ENCODE peak calls at places on chromosomes 1 and 21, in ten cellular contexts. Z is breast epithelium, W is GM12878, K is sigmoid colon, T is HCT116, F is vagina, G is suprapubic skin, Y is K562, Q is stomach, D is prostate gland. A is an unnamed sample.

GRCh38 chr1:224438989-224439388 is 4.4 kb upstream of the WDR26 start:
- DNase-seq in Z (no peak), W (no peak), K (no peak), T (no peak), F (no peak), G (no peak), Y (no peak), Q (no peak), D (no peak), A (no peak)

GRCh38 chr21:41956926-41957729 is 3.3 kb upstream of the C2CD2 start:
- DNase-seq in Z (no peak), W (no peak), K (peak), T (no peak), F (no peak), G (peak), Y (peak), Q (no peak), D (no peak), A (no peak)

GRCh38 chr21:45265721-45266517 is 21.8 kb downstream of the POFUT2 start:
- DNase-seq in Z (peak), W (no peak), K (peak), T (no peak), F (no peak), G (peak), Y (no peak), Q (peak), D (no peak), A (no peak)

GRCh38 chr1:912740-913301 is 10.9 kb upstream of the SAMD11 start:
- DNase-seq in Z (no peak), W (no peak), K (no peak), T (no peak), F (no peak), G (no peak), Y (no peak), Q (no peak), D (no peak), A (peak)

GRCh38 chr1:114002492-114003290 is 23.4 kb downstream of the OLFML3 start:
- DNase-seq in Z (no peak), W (no peak), K (no peak), T (no peak), F (no peak), G (no peak), Y (no peak), Q (no peak), D (no peak), A (no peak)

GRCh38 chr1:161019767-161020572 is 982 bp downstream of the F11R start:
- DNase-seq in Z (no peak), W (no peak), K (no peak), T (no peak), F (no peak), G (no peak), Y (no peak), Q (no peak), D (peak), A (no peak)

GRCh38 chr1:6210606-6211355 is 4.9 kb downstream of the RNF207 start:
- DNase-seq in Z (no peak), W (no peak), K (no peak), T (no peak), F (no peak), G (no peak), Y (no peak), Q (no peak), D (no peak), A (no peak)

GRCh38 chr1:221801773-221802516 is 60.1 kb upstream of the DUSP10 start:
- DNase-seq in Z (no peak), W (no peak), K (no peak), T (no peak), F (no peak), G (no peak), Y (no peak), Q (no peak), D (no peak), A (no peak)

GRCh38 chr1:2073382-2074230 is 23.4 kb downstream of the PRKCZ start:
- DNase-seq in Z (no peak), W (no peak), K (no peak), T (no peak), F (no peak), G (no peak), Y (peak), Q (no peak), D (no peak), A (no peak)

GRCh38 chr1:41492341-41492848 is 7.9 kb upstream of the EDN2 start:
- DNase-seq in Z (no peak), W (no peak), K (no peak), T (no peak), F (no peak), G (no peak), Y (peak), Q (no peak), D (no peak), A (peak)

GRCh38 chr1:62841587-62842169 is 57.7 kb downstream of the ATG4C start:
- DNase-seq in Z (no peak), W (peak), K (no peak), T (peak), F (no peak), G (no peak), Y (peak), Q (no peak), D (peak), A (no peak)

GRCh38 chr1:8663915-8664331 is 153.5 kb downstream of the RERE start:
- DNase-seq in Z (no peak), W (no peak), K (peak), T (no peak), F (no peak), G (no peak), Y (no peak), Q (peak), D (no peak), A (peak)

GRCh38 chr1:119453021-119453420 is 38.1 kb downstream of the HSD3B2 start:
- DNase-seq in Z (no peak), W (no peak), K (no peak), T (no peak), F (no peak), G (no peak), Y (no peak), Q (no peak), D (no peak), A (no peak)

GRCh38 chr1:28926629-28927441 is 12.5 kb downstream of the EPB41 start:
- DNase-seq in Z (no peak), W (peak), K (no peak), T (no peak), F (no peak), G (no peak), Y (peak), Q (no peak), D (no peak), A (no peak)

GRCh38 chr1:30756545-30757195 is 904 bp downstream of the LAPTM5 start:
- DNase-seq in Z (peak), W (no peak), K (peak), T (no peak), F (no peak), G (peak), Y (peak), Q (peak), D (no peak), A (peak)

GRCh38 chr1:119968068-119968492 is 71.8 kb upstream of the ADAM30 start:
- DNase-seq in Z (no peak), W (peak), K (no peak), T (peak), F (no peak), G (no peak), Y (peak), Q (peak), D (no peak), A (peak)

GRCh38 chr1:234656981-234657651 is 47.1 kb upstream of the IRF2BP2 start:
- DNase-seq in Z (peak), W (no peak), K (no peak), T (peak), F (no peak), G (no peak), Y (no peak), Q (no peak), D (peak), A (peak)

GRCh38 chr1:119547306-119547705 is 40.3 kb downstream of the HSD3B1 start:
- DNase-seq in Z (no peak), W (no peak), K (no peak), T (no peak), F (no peak), G (no peak), Y (no peak), Q (no peak), D (no peak), A (no peak)

GRCh38 chr1:201461193-201461657 is 7.8 kb downstream of the PHLDA3 start:
- DNase-seq in Z (peak), W (no peak), K (peak), T (peak), F (no peak), G (no peak), Y (no peak), Q (peak), D (peak), A (peak)

GRCh38 chr1:242005866-242006565 is 7.1 kb upstream of the MAP1LC3C start:
- DNase-seq in Z (no peak), W (no peak), K (no peak), T (no peak), F (no peak), G (no peak), Y (no peak), Q (no peak), D (no peak), A (no peak)

GRCh38 chr1:31376374-31377134 is 3.7 kb upstream of the FABP3 start:
- DNase-seq in Z (no peak), W (no peak), K (peak), T (no peak), F (no peak), G (no peak), Y (peak), Q (no peak), D (no peak), A (no peak)

GRCh38 chr1:95097426-95097825 is 19.7 kb upstream of the TLCD4 start:
- DNase-seq in Z (no peak), W (no peak), K (no peak), T (no peak), F (no peak), G (no peak), Y (no peak), Q (no peak), D (no peak), A (no peak)

GRCh38 chr1:93042822-93043557 is 36.1 kb upstream of the MTF2 start:
- DNase-seq in Z (no peak), W (no peak), K (no peak), T (no peak), F (no peak), G (no peak), Y (no peak), Q (no peak), D (no peak), A (peak)

GRCh38 chr21:26007911-26008579 is 162.5 kb downstream of the APP start:
- DNase-seq in Z (no peak), W (no peak), K (no peak), T (no peak), F (no peak), G (no peak), Y (no peak), Q (no peak), D (no peak), A (no peak)

GRCh38 chr1:185998391-185998790 is 264.2 kb downstream of the HMCN1 start:
- DNase-seq in Z (no peak), W (no peak), K (no peak), T (no peak), F (no peak), G (no peak), Y (no peak), Q (no peak), D (no peak), A (no peak)

GRCh38 chr1:72516264-72516663 is 233.9 kb upstream of the NEGR1 start:
- DNase-seq in Z (no peak), W (no peak), K (no peak), T (no peak), F (no peak), G (no peak), Y (no peak), Q (no peak), D (no peak), A (no peak)

GRCh38 chr1:10938741-10939417 is 73.6 kb upstream of the TARDBP start:
- DNase-seq in Z (no peak), W (no peak), K (no peak), T (no peak), F (no peak), G (no peak), Y (no peak), Q (no peak), D (no peak), A (no peak)

GRCh38 chr1:8169364-8170058 is 143.4 kb upstream of the ERRFI1 start:
- DNase-seq in Z (peak), W (peak), K (peak), T (no peak), F (no peak), G (no peak), Y (peak), Q (peak), D (peak), A (peak)

DNA sequence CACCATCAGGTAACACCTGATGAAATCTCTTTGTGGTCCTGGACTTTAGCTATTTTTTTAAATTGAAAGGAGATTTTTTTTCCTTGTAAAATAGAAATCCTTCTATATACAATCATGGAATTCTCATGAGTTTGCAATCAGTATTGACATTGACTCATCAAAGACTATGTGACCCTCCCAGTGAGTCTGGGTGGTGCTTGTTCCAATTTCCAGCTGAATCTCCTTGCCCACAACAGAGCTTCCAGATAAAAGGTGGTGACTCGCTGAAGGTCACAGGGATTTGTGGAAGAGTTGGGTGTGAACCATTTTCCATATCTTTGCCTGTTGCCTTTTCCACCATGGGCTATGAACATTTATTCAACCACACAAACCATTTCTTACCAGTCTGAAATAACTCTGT is 486.6 kb downstream of the AJAP1 start:
- DNase-seq in Z (no peak), W (no peak), K (no peak), T (no peak), F (no peak), G (no peak), Y (no peak), Q (no peak), D (no peak), A (no peak)
- TF ChIP-seq CTCF in Z (no peak), W (no peak), K (no peak), T (no peak), F (no peak), G (no peak), Y (no peak), Q (no peak), D (no peak), A (no peak)

GRCh38 chr1:145858937-145859490 is at the start of gene PIAS3:
- DNase-seq in Z (peak), W (peak), K (peak), T (peak), F (no peak), G (peak), Y (peak), Q (peak), D (peak), A (peak)
- TF ChIP-seq POLR2A in Z (no peak), W (peak), K (peak), T (peak), F (no peak), G (no peak), Y (peak), Q (peak), D (peak), A (peak)

GRCh38 chr1:205802060-205802459 is 10.9 kb downstream of the SLC41A1 start:
- DNase-seq in Z (no peak), W (no peak), K (no peak), T (no peak), F (no peak), G (no peak), Y (peak), Q (peak), D (no peak), A (no peak)

GRCh38 chr1:205804605-205805004 is 8.4 kb downstream of the SLC41A1 start:
- DNase-seq in Z (no peak), W (no peak), K (no peak), T (no peak), F (no peak), G (no peak), Y (no peak), Q (no peak), D (no peak), A (no peak)

GRCh38 chr1:205809469-205809868 is 3.5 kb downstream of the SLC41A1 start:
- DNase-seq in Z (no peak), W (no peak), K (no peak), T (no peak), F (no peak), G (no peak), Y (no peak), Q (no peak), D (no peak), A (no peak)

GRCh38 chr1:205800973-205801703 is 11.9 kb downstream of the SLC41A1 start:
- DNase-seq in Z (no peak), W (no peak), K (no peak), T (no peak), F (no peak), G (no peak), Y (no peak), Q (peak), D (peak), A (no peak)

GRCh38 chr1:205805082-205805711 is 7.8 kb downstream of the SLC41A1 start:
- DNase-seq in Z (peak), W (no peak), K (no peak), T (no peak), F (no peak), G (no peak), Y (no peak), Q (no peak), D (no peak), A (no peak)
- TF ChIP-seq POLR2AphosphoS5 in Z (no peak), W (no peak), K (no peak), T (no peak), F (no peak), G (no peak), Y (no peak), Q (no peak), D (no peak), A (no peak)

GRCh38 chr1:205632374-205633169 is 761 bp upstream of the ELK4 start:
- DNase-seq in Z (no peak), W (no peak), K (no peak), T (peak), F (no peak), G (no peak), Y (no peak), Q (no peak), D (no peak), A (no peak)

GRCh38 chr1:205630241-205630640 is 1.6 kb downstream of the ELK4 start:
- DNase-seq in Z (no peak), W (no peak), K (no peak), T (no peak), F (no peak), G (no peak), Y (no peak), Q (no peak), D (no peak), A (no peak)

GRCh38 chr1:205630651-205631009 is 1.2 kb downstream of the ELK4 start:
- DNase-seq in Z (no peak), W (no peak), K (no peak), T (no peak), F (no peak), G (no peak), Y (no peak), Q (no peak), D (no peak), A (no peak)

GRCh38 chr1:205631010-205631726 is 643 bp downstream of the ELK4 start:
- DNase-seq in Z (peak), W (peak), K (peak), T (peak), F (no peak), G (peak), Y (peak), Q (peak), D (peak), A (peak)

GRCh38 chr1:205631727-205632373 is at the start of gene ELK4:
- DNase-seq in Z (peak), W (peak), K (peak), T (peak), F (no peak), G (peak), Y (peak), Q (peak), D (peak), A (peak)
- TF ChIP-seq CTCF in Z (peak), W (peak), K (peak), T (peak), F (peak), G (peak), Y (peak), Q (no peak), D (peak), A (peak)

DNA sequence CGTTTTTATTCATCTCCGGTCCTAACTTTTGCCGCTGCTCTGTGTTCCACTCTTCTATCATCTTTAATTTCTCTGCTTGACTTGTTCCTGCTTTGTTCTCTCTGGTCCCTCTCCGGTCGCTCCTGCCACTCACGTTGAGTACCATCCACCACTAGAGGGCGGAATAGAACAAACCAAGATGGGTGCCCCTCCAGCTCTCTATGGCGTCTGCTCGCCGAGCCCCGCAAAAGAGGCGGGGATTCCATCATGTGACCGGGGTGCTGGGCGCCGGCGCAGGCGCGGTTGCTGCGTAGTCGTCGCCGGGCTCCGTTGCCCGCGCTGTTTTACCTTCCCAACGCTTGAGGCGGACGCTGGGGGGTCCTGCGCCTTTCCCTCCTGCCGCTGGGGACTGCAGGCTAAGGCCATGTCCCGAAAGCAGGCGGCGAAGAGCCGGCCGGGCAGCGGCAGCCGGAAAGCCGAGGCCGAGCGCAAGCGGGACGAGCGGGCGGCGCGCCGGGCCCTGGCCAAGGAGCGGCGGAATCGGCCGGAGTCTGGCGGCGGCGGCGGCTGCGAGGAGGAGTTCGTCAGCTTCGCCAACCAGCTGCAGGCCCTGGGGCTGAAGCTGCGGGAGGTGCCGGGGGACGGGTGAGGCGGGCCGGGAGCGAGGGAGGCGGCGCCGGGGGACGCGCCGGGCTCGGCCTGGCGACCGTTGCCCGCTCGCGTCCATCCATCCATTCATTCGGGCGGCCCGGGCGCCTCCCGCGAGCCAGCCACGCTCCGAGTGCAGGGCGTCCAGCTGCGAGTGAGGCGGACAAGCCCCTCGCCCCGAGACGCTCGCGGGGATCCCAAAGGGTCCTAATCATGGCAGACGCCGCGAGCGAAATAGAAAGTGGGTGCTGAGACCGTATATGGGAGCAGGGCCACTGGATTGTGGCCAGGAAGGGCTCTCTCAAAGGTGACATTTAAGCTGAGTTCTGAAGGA is at the start of gene OTUD3:
- DNase-seq in Z (peak), W (peak), K (peak), T (peak), F (no peak), G (peak), Y (peak), Q (peak), D (peak), A (peak)
- TF ChIP-seq POLR2A in Z (peak), W (peak), K (peak), T (peak), F (no peak), G (peak), Y (peak), Q (peak), D (peak), A (peak)

GRCh38 chr1:53982034-53982761 is 35.8 kb downstream of the LDLRAD1 start:
- DNase-seq in Z (peak), W (no peak), K (no peak), T (no peak), F (no peak), G (no peak), Y (no peak), Q (no peak), D (peak), A (peak)
- TF ChIP-seq POLR2AphosphoS5 in Z (peak), W (no peak), K (no peak), T (no peak), F (peak), G (no peak), Y (no peak), Q (no peak), D (no peak), A (no peak)